ENCODE peak calls at places on chromosome 17, in six cellular contexts. M is H9; U is body of pancreas; T is activated naive CD8-positive, alpha-beta T cell treated with anti-CD3 and anti-CD28 coated beads, Interleukin-2, amount 50 U/mL, for 24 hours; K is Daoy; A is HTR-8/SVneo. F is an unnamed sample.

GRCh38 chr17:32197987-32198386 is 55.7 kb downstream of the RHOT1 start:
- DNase-seq in M (no peak), U (no peak), T (no peak), K (no peak), A (no peak), F (no peak)

GRCh38 chr17:45032150-45032493 is 19.3 kb downstream of the DCAKD start:
- DNase-seq in M (no peak), U (no peak), T (no peak), K (no peak), A (no peak), F (no peak)

GRCh38 chr17:29581583-29582253 is 7.7 kb downstream of the GIT1 start:
- DNase-seq in M (no peak), U (peak; percentile 7), T (no peak), K (no peak), A (no peak), F (no peak)

GRCh38 chr17:43020030-43020621 is 2.1 kb downstream of the VAT1 start:
- DNase-seq in M (peak; percentile 41), U (no peak), T (no peak), K (no peak), A (no peak), F (no peak)

GRCh38 chr17:42895185-42895555 is 5.4 kb upstream of the G6PC1 start:
- DNase-seq in M (no peak), U (peak; percentile 85), T (no peak), K (peak; percentile 82), A (peak; percentile 68), F (peak; percentile 78)

GRCh38 chr17:1997146-1997586 is 28.0 kb downstream of the RTN4RL1 start:
- DNase-seq in M (no peak), U (peak; percentile 42), T (no peak), K (no peak), A (peak; percentile 49), F (no peak)

GRCh38 chr17:44220211-44221071 is 966 bp upstream of the UBTF start:
- DNase-seq in M (peak; percentile 55), U (peak; percentile 70), T (peak; percentile 62), K (peak; percentile 56), A (peak; percentile 32), F (peak; percentile 84)

GRCh38 chr17:69305177-69305576 is 21.8 kb downstream of the ABCA5 start:
- DNase-seq in M (no peak), U (no peak), T (no peak), K (no peak), A (no peak), F (no peak)

GRCh38 chr17:59827721-59828477 is 64.8 kb downstream of the TUBD1 start:
- DNase-seq in M (no peak), U (no peak), T (no peak), K (no peak), A (no peak), F (no peak)

GRCh38 chr17:28970879-28971278 is 19.6 kb upstream of the PHF12 start:
- DNase-seq in M (no peak), U (no peak), T (no peak), K (no peak), A (no peak), F (no peak)

GRCh38 chr17:29124135-29124930 is 55.9 kb downstream of the MYO18A start:
- DNase-seq in M (peak; percentile 75), U (peak; percentile 55), T (no peak), K (peak; percentile 77), A (peak; percentile 83), F (no peak)

GRCh38 chr17:75335315-75335714 is 46.1 kb upstream of the SLC25A19 start:
- DNase-seq in M (no peak), U (no peak), T (no peak), K (no peak), A (no peak), F (no peak)

GRCh38 chr17:51479303-51479702 is 219.0 kb downstream of the UTP18 start:
- DNase-seq in M (no peak), U (no peak), T (no peak), K (no peak), A (no peak), F (no peak)

GRCh38 chr17:74215332-74215727 is 2.0 kb downstream of the TTYH2 start:
- DNase-seq in M (no peak), U (no peak), T (no peak), K (no peak), A (no peak), F (no peak)

GRCh38 chr17:49755681-49756283 is 8.1 kb downstream of the FAM117A start:
- DNase-seq in M (no peak), U (no peak), T (no peak), K (no peak), A (no peak), F (no peak)

GRCh38 chr17:28841901-28842281 is 699 bp downstream of the FAM222B start:
- DNase-seq in M (no peak), U (no peak), T (no peak), K (no peak), A (no peak), F (no peak)

GRCh38 chr17:19384723-19385391 is 2.1 kb downstream of the MFAP4 start:
- DNase-seq in M (no peak), U (peak; percentile 47), T (no peak), K (peak; percentile 46), A (no peak), F (peak; percentile 79)

GRCh38 chr17:65963179-65963578 is 228.8 kb downstream of the CEP112 start:
- DNase-seq in M (no peak), U (no peak), T (no peak), K (no peak), A (no peak), F (no peak)

GRCh38 chr17:488993-489757 is 136.6 kb upstream of the RPH3AL start:
- DNase-seq in M (peak; percentile 68), U (no peak), T (peak; percentile 12), K (no peak), A (peak; percentile 61), F (peak; percentile 71)

GRCh38 chr17:15349119-15349518 is 7.7 kb upstream of the TEKT3 start:
- DNase-seq in M (no peak), U (no peak), T (no peak), K (no peak), A (no peak), F (no peak)

GRCh38 chr17:4858068-4858879 is 25.1 kb downstream of the MINK1 start:
- DNase-seq in M (peak; percentile 64), U (peak; percentile 14), T (no peak), K (peak; percentile 27), A (no peak), F (no peak)

GRCh38 chr17:40340880-40341807 is 23.4 kb downstream of the GJD3 start:
- DNase-seq in M (peak; percentile 93), U (peak; percentile 86), T (peak; percentile 85), K (peak; percentile 81), A (peak; percentile 90), F (peak; percentile 96)

GRCh38 chr17:73748521-73748920 is 104.3 kb upstream of the SDK2 start:
- DNase-seq in M (no peak), U (peak; percentile 37), T (no peak), K (no peak), A (no peak), F (no peak)

GRCh38 chr17:82592751-82593589 is 55.3 kb downstream of the WDR45B start:
- DNase-seq in M (peak; percentile 82), U (peak; percentile 88), T (peak; percentile 43), K (peak; percentile 55), A (peak; percentile 39), F (peak; percentile 80)

GRCh38 chr17:75822119-75822799 is 21.9 kb downstream of the UNC13D start:
- DNase-seq in M (peak; percentile 30), U (peak; percentile 95), T (no peak), K (no peak), A (no peak), F (no peak)

GRCh38 chr17:73346763-73347162 is 35.0 kb upstream of the CDC42EP4 start:
- DNase-seq in M (no peak), U (no peak), T (no peak), K (no peak), A (no peak), F (no peak)

GRCh38 chr17:31320231-31320630 is 1.2 kb downstream of the EVI2A start:
- DNase-seq in M (no peak), U (no peak), T (no peak), K (no peak), A (no peak), F (no peak)

GRCh38 chr17:76296186-76296585 is 11.9 kb downstream of the QRICH2 start:
- DNase-seq in M (no peak), U (no peak), T (no peak), K (no peak), A (no peak), F (no peak)

GRCh38 chr17:9307313-9307998 is 268.2 kb downstream of the STX8 start:
- DNase-seq in M (no peak), U (no peak), T (no peak), K (no peak), A (no peak), F (no peak)

GRCh38 chr17:28524476-28525415 is 18.6 kb downstream of the FOXN1 start:
- DNase-seq in M (no peak), U (peak; percentile 68), T (no peak), K (peak; percentile 48), A (peak; percentile 71), F (peak; percentile 80)

GRCh38 chr17:4189280-4189679 is 46.3 kb downstream of the CYB5D2 start:
- DNase-seq in M (no peak), U (no peak), T (no peak), K (no peak), A (no peak), F (no peak)